ENCODE peak calls at places on chromosome X, in four cellular contexts. R is heart left ventricle, B is pancreas, H is PC-9. V is an unnamed sample.

GRCh38 chrX:47311857-47312774 is 58.3 kb upstream of the ZNF157 start:
- DNase-seq in R (peak), H (peak), B (peak), V (no peak)

GRCh38 chrX:139290310-139290709 is 240.2 kb upstream of the F9 start:
- DNase-seq in H (no peak), B (no peak), R (no peak), V (no peak)

GRCh38 chrX:123153846-123154335 is 30.2 kb upstream of the GRIA3 start:
- DNase-seq in H (no peak), R (no peak), B (no peak), V (no peak)

GRCh38 chrX:6226646-6227444 is 1.8 kb downstream of the NLGN4X start:
- DNase-seq in B (no peak), R (no peak), H (no peak), V (no peak)

GRCh38 chrX:119427024-119427794 is 28.1 kb downstream of the SLC25A43 start:
- DNase-seq in R (peak), B (no peak), H (no peak), V (no peak)

GRCh38 chrX:123745511-123745910 is 12.7 kb upstream of the THOC2 start:
- DNase-seq in H (no peak), R (no peak), B (no peak), V (no peak)

GRCh38 chrX:47156611-47157520 is 11.8 kb downstream of the RBM10 start:
- DNase-seq in B (no peak), H (no peak), R (no peak), V (no peak)

GRCh38 chrX:86148024-86148511 is at the start of gene DACH2:
- DNase-seq in R (peak), H (no peak), B (peak), V (peak)

GRCh38 chrX:107549504-107549903 is 78.8 kb upstream of the PRPS1 start:
- DNase-seq in H (peak), B (no peak), R (no peak), V (no peak)

GRCh38 chrX:2828404-2829065 is at the start of gene GYG2:
- DNase-seq in B (no peak), R (no peak), H (no peak), V (no peak)

GRCh38 chrX:119240356-119240755 is 4.3 kb downstream of the PGRMC1 start:
- DNase-seq in B (no peak), H (no peak), R (no peak), V (no peak)

GRCh38 chrX:110944323-110944761 is 148.7 kb upstream of the CHRDL1 start:
- DNase-seq in R (no peak), B (peak), H (no peak), V (no peak)

GRCh38 chrX:334971-335757 is 16.6 kb upstream of the GTPBP6 start:
- DNase-seq in R (no peak), B (no peak), H (no peak), V (no peak)

GRCh38 chrX:1484638-1485019 is 31.9 kb upstream of the ASMTL start:
- DNase-seq in H (no peak), B (no peak), R (no peak), V (no peak)

GRCh38 chrX:135087867-135088266 is 32.5 kb downstream of the ETDB start:
- DNase-seq in R (no peak), H (no peak), B (no peak), V (no peak)

GRCh38 chrX:50161143-50161542 is 39.7 kb downstream of the AKAP4 start:
- DNase-seq in B (no peak), R (no peak), H (no peak), V (no peak)

GRCh38 chrX:155966876-155967275 is 30.6 kb upstream of the IL9R start:
- DNase-seq in R (no peak), H (peak), B (no peak), V (no peak)

GRCh38 chrX:66915893-66916292 is 277.0 kb upstream of the EDA2R start:
- DNase-seq in B (no peak), R (no peak), H (no peak), V (no peak)

GRCh38 chrX:35890699-35891098 is 28.8 kb upstream of the CFAP47 start:
- DNase-seq in R (peak), B (peak), H (peak), V (no peak)

GRCh38 chrX:154373340-154374306 is 811 bp downstream of the FLNA start:
- DNase-seq in R (peak), H (peak), B (peak), V (peak)

GRCh38 chrX:13670197-13670596 is 17.3 kb downstream of the TCEANC start:
- DNase-seq in B (no peak), R (no peak), H (no peak), V (no peak)
- H3K27ac ChIP-seq in B (no peak), R (no peak), H (peak), V (no peak)

DNA sequence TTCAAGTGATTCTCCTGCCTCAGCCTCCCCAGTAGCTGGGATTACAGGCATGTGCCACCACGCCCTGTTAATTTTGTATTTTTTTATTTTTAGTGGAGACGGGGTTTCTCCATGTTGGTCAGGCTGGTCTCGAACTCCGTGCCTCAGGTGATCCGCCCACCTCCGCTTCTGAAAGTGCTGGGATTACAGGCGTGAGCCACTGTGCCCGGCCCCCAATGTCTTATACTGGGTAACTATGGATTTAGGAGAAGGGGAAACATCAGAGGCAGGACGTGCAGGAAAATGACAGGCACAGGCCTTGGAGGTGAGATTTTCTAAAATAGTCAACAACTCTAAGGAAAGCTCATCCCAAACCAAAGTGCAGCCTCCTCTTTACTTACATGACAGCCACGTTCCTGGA is 11.1 kb upstream of the TSPYL2 start:
- DNase-seq in B (no peak), H (no peak), R (no peak), V (no peak)
- H3K27ac ChIP-seq in B (no peak), H (no peak), R (no peak), V (peak)

DNA sequence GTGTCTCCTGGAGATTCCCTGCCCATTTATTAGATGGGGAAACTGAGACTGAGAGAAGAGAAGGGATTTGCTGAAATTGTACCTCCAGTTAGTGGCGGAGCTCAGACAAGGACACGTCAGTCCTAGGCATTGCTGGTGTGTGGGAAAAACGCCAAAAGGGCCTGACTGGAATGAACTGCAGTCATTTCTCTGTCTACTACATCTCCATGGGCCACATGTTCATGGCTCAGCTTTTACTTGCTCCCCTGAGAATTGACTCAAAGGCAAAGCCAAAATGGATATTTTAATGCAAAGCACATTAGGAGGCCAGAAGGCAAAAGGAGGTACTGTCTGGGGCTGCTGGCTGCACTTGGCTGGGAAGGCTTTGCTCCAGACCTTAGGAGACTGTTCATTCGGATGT is 3.8 kb downstream of the TFDP3 start:
- DNase-seq in H (no peak), R (no peak), B (no peak), V (no peak)
- H3K27ac ChIP-seq in H (no peak), R (no peak), B (no peak), V (no peak)

GRCh38 chrX:9351112-9351511 is 113.7 kb upstream of the TBL1X start:
- DNase-seq in B (no peak), R (no peak), H (no peak), V (no peak)
- H3K27ac ChIP-seq in B (no peak), R (no peak), H (peak), V (no peak)

DNA sequence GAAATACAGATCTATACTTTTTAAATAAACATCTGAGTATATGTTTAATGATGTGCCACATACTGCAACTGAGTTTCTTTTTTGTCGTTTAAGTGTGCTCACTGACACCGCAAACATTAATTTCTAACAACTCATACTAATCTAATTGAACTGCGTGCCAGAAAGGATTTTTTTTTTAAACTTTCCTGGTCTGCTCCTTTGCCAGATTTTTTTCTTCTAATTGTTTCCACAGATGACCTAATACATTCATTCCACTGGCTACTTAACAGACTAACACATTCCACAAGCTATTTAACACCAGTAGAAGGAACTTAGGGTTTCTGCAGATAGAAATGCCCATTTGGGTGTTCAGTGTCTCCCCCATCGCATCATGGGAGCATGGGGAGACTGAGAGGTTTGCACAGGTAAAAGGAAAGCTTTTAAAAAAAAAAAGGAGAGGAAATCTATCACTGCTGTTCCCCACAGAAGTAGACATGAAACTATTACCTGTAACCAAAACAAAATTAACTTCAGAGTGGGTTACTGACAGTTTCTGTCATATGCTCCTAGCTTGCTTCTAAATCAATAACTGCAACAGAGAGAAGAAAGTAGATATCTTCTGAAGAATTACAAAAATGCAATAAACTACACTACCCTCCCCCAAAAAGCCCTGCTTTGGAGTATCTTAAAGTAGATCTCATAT is 31.6 kb downstream of the SH3KBP1 start:
- DNase-seq in H (no peak), R (no peak), B (no peak), V (no peak)
- H3K27ac ChIP-seq in H (no peak), R (no peak), B (no peak), V (no peak)

GRCh38 chrX:40172169-40172979 is 74.6 kb upstream of the BCOR start:
- DNase-seq in B (peak), R (peak), H (no peak), V (peak)

GRCh38 chrX:40173662-40174593 is 76.2 kb upstream of the BCOR start:
- DNase-seq in H (peak), R (peak), B (peak), V (no peak)

GRCh38 chrX:40174594-40175415 is 77.0 kb upstream of the BCOR start:
- DNase-seq in B (peak), R (peak), H (no peak), V (no peak)

GRCh38 chrX:40171513-40172168 is 73.9 kb upstream of the BCOR start:
- DNase-seq in B (no peak), H (no peak), R (no peak), V (peak)

DNA sequence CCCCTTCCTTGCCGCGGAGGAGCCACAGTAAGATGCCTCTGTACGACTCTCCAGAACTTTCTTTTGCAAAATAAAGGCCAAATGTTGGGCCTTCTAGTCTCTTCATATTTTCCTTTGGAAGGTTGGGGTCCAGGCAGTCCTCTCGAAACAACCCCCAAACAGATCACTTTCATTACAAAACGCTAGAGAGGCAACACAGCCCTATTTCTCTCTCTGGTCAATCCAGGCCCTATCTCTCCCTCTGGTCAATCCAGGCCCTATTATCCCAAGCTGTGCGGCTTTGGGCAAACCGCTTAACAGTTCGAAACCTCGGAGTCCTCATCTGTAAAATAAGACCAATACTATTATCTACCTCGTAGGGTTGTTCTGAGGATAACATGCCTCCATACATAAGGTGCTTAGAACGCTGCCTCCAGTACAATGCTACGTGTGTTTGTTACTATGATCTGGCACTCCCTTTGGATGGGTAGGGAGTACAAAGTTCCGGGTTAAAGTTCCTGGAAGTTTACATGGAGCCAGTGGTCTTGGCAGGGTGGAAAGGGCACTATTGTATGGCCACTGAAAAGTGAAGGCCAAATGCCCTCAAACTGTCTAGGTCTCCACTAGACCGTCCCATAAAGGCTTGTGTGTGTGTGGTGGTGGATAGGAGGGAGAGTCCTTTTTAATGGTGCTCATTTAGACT is 75.4 kb upstream of the BCOR start:
- DNase-seq in R (no peak), B (no peak), H (no peak), V (no peak)
- H3K27ac ChIP-seq in R (peak), B (no peak), H (peak), V (peak)

GRCh38 chrX:40132751-40133150 is 35.0 kb upstream of the BCOR start:
- DNase-seq in B (peak), R (peak), H (peak), V (peak)
- H3K27ac ChIP-seq in B (no peak), R (peak), H (peak), V (peak)

GRCh38 chrX:48532201-48532600 is 7.3 kb upstream of the TBC1D25 start:
- DNase-seq in B (no peak), R (no peak), H (no peak), V (no peak)
- H3K27ac ChIP-seq in B (no peak), R (peak), H (peak), V (peak)

V was measured in coronary artery.